ENCODE peak calls at places on chromosomes 3 and 15, in four cellular contexts. C is K562, H is HepG2, J is H1. K is an unnamed sample.

GRCh38 chr3:116443096-116443793 is 2.0 kb downstream of the LSAMP start:
- DNase-seq in H (no peak), J (no peak), C (no peak), K (no peak)

GRCh38 chr15:38189651-38190280 is 62.9 kb upstream of the SPRED1 start:
- DNase-seq in H (no peak), J (no peak), C (no peak), K (no peak)

GRCh38 chr15:39738998-39739397 is 43.6 kb downstream of the FSIP1 start:
- DNase-seq in C (no peak), J (no peak), H (no peak), K (no peak)

GRCh38 chr15:66872394-66872793 is 170.4 kb downstream of the SMAD6 start:
- DNase-seq in H (no peak), J (no peak), C (no peak), K (no peak)

GRCh38 chr15:34679326-34679725 is 75.5 kb downstream of the GJD2 start:
- DNase-seq in C (no peak), H (no peak), J (no peak), K (no peak)

GRCh38 chr3:134033315-134033996 is 3.7 kb upstream of the SLCO2A1 start:
- DNase-seq in H (no peak), C (no peak), J (no peak), K (no peak)

GRCh38 chr15:51046799-51047449 is 47.8 kb downstream of the TNFAIP8L3 start:
- DNase-seq in C (no peak), H (peak; percentile 78), J (no peak), K (no peak)

GRCh38 chr3:178778579-178778978 is 242.3 kb downstream of the KCNMB2 start:
- DNase-seq in C (no peak), H (no peak), J (no peak), K (no peak)

GRCh38 chr3:99753268-99753975 is 64.2 kb upstream of the CMSS1 start:
- DNase-seq in J (peak; percentile 52), C (peak; percentile 5), H (peak; percentile 28), K (peak; percentile 25)

GRCh38 chr3:186787642-186788481 is 4.5 kb downstream of the EIF4A2 start:
- DNase-seq in C (no peak), J (no peak), H (no peak), K (no peak)

GRCh38 chr3:32842987-32843386 is 25.2 kb downstream of the TRIM71 start:
- DNase-seq in H (no peak), J (no peak), C (no peak), K (no peak)

GRCh38 chr3:74000715-74001114 is 376.0 kb upstream of the PDZRN3 start:
- DNase-seq in J (no peak), C (no peak), H (no peak), K (no peak)

GRCh38 chr3:122857019-122857418 is 62.1 kb downstream of the SLC49A4 start:
- DNase-seq in J (no peak), H (no peak), C (no peak), K (no peak)

GRCh38 chr3:129345971-129346370 is 67.3 kb downstream of the HMCES start:
- DNase-seq in J (no peak), C (no peak), H (no peak), K (no peak)

GRCh38 chr15:64112904-64113303 is 17.1 kb downstream of the SNX1 start:
- DNase-seq in J (no peak), H (no peak), C (no peak), K (no peak)

GRCh38 chr15:52506549-52506948 is 22.1 kb downstream of the MYO5A start:
- DNase-seq in H (no peak), J (no peak), C (no peak), K (no peak)

GRCh38 chr3:88807471-88808090 is 299.8 kb upstream of the EPHA3 start:
- DNase-seq in J (no peak), H (no peak), C (no peak), K (no peak)

GRCh38 chr3:72907851-72908620 is 20.2 kb downstream of the GXYLT2 start:
- DNase-seq in H (peak; percentile 9), J (no peak), C (no peak), K (no peak)

DNA sequence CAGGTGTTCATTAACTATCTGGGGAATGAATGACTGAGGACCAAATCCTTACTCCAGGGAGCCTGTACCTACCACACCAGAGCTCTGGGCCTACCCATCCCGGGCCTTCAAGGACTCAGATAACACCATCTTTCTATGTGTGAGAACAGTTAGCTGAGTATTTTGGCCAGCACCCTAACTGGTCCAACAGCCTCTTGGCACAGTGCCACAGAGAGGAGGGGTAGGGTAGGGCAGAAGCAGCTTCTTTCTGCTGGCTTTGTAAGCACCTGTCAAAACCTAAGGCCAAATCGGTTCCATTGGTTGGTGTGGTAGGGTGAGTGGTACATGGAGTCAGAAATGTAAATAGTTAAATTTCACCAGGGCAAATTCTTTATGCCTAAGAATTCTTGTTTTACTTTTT is 26.7 kb downstream of the ISL2 start:
- DNase-seq in J (no peak), C (no peak), H (no peak), K (no peak)
- TF ChIP-seq SP1 in J (no peak), C (no peak), H (no peak), K (no peak)

GRCh38 chr3:183215591-183216202 is 37.4 kb upstream of the B3GNT5 start:
- DNase-seq in J (no peak), C (no peak), H (no peak), K (no peak)
- TF ChIP-seq MAX in J (no peak), C (no peak), H (no peak), K (no peak)

GRCh38 chr3:126501054-126501453 is 16.5 kb downstream of the UROC1 start:
- DNase-seq in J (no peak), H (no peak), C (no peak), K (no peak)
- TF ChIP-seq JUN in J (no peak), H (no peak), C (no peak), K (no peak)

DNA sequence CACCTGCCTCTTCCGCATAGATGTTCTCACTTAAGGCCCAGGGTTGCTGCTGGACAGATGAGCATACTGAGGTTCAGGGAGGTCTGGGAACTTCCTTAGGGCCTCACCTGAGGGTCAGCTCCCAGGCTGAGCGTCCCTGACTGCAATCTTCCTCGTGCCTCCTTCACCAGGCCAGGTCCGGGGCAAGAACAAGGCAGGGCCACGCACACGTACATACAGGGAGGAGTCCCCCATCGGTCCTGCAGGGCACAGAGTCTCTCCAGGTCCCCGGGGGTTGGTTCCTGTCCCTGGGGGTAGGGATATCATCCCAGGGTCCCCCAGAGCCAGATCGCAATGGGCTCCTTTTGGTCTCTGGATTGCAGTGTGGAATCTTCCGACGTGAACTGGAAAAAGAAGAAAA is 130.1 kb downstream of the LRRK1 start:
- DNase-seq in H (no peak), C (no peak), J (peak; percentile 40), K (no peak)
- TF ChIP-seq SP1 in H (no peak), C (no peak), J (no peak), K (no peak)

DNA sequence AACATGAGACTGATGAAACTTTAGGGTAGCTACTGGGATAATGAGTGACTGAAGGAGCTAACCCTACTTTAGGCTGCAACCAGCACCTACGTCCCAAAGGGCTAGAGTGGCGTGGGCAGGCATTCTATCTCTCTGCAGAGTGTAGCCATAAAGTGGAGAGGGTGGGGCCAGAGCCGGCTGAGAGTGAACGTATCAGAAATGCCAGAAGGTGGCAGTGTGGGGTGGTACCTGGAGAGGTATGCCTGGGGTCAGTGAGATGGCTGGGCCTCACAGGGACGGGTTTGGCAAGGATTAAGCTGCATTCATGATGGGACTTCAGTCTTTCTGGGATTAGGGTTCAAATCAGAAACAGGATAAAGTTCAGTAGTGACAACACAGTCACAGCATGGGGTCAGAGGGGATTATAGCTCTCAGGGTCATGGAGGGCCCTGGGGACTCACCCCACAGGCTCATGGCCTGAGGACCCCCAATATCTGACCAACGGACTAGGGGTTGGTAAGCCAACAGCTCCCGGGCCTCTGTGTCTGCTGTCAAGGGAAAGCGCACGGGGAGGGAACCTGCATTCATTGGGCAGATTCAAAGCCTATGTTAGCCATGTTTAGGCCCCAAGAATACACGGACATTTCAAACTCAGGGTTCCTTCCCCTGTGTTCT is 86.5 kb upstream of the FOXB1 start:
- DNase-seq in C (peak; percentile 43), J (peak; percentile 88), H (peak; percentile 50), K (peak; percentile 90)
- TF ChIP-seq MAX in C (no peak), J (no peak), H (no peak), K (no peak)

DNA sequence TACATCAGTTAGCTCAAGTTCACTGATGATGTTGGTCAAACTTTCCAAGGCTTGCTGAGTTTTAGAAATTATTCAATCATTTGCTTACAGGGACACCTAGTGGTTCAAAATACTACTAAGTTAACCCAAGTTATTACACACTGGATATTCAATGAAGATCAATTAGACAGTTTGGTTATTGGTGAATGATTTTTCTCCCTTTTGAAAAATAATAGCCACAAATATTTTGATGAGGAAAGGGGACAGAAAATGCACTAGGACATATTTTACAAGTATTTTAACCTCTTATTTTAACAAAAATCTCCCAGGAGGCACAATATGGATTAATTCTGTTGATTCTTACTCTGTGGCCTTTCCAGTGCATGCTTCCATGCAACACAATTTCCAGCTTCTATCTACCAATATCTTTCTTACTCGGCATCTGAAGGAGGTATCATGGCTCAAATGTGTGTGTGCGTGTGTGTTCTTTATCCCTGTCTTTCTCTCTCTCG is 20.1 kb upstream of the GOLGA6L2 start:
- DNase-seq in J (no peak), C (no peak), H (peak; percentile 23), K (no peak)
- TF ChIP-seq JUN in J (no peak), C (no peak), H (no peak), K (no peak)

GRCh38 chr3:59464187-59464586 is 414.4 kb upstream of the CFAP20DC start:
- DNase-seq in H (no peak), C (no peak), J (no peak), K (no peak)
- TF ChIP-seq SP1 in H (no peak), C (no peak), J (no peak), K (no peak)

K was measured in WTC11.